ENCODE peak calls at places on chromosomes 16 and 17, in seven cellular contexts. T, J, S, B, V, O and H are unnamed samples.

GRCh38 chr17:79905832-79906231 is 66.6 kb upstream of the CBX4 start:
- DNase-seq in J (no peak), V (no peak), O (no peak), T (no peak), S (no peak), B (no peak), H (no peak)

GRCh38 chr16:56343661-56344517 is 81.5 kb downstream of the AMFR start:
- DNase-seq in B (no peak), J (no peak), T (no peak), S (no peak), O (no peak), V (no peak), H (no peak)

GRCh38 chr17:59490259-59490658 is 75.2 kb upstream of the DHX40 start:
- DNase-seq in S (no peak), B (no peak), T (no peak), O (no peak), J (no peak), V (no peak), H (no peak)

GRCh38 chr16:3067929-3068288 is 2.5 kb downstream of the IL32 start:
- DNase-seq in B (no peak), O (no peak), V (no peak), T (no peak), S (no peak), J (no peak), H (no peak)

GRCh38 chr17:42472709-42473521 is 14.2 kb downstream of the ATP6V0A1 start:
- DNase-seq in O (peak), V (no peak), B (no peak), T (no peak), S (no peak), J (no peak), H (no peak)

GRCh38 chr17:78677303-78678219 is 100.4 kb upstream of the DNAH17 start:
- DNase-seq in J (no peak), T (no peak), B (no peak), V (no peak), O (no peak), S (no peak), H (no peak)

GRCh38 chr17:50484341-50485155 is 5.9 kb downstream of the RSAD1 start:
- DNase-seq in O (no peak), T (no peak), V (no peak), B (no peak), S (no peak), J (no peak), H (no peak)

GRCh38 chr16:8849411-8850011 is 19.3 kb downstream of the CARHSP1 start:
- DNase-seq in J (no peak), T (no peak), B (no peak), S (no peak), V (no peak), O (no peak), H (no peak)

GRCh38 chr16:71426069-71426879 is 15.6 kb downstream of the TLE7 start:
- DNase-seq in O (peak), J (no peak), V (no peak), B (peak), S (peak), T (peak), H (peak)

GRCh38 chr17:34133350-34133749 is 121.7 kb upstream of the CCL2 start:
- DNase-seq in J (peak), S (no peak), O (no peak), V (no peak), B (peak), T (no peak), H (no peak)

GRCh38 chr17:77100009-77100408 is 40.8 kb upstream of the SEC14L1 start:
- DNase-seq in B (peak), J (peak), O (no peak), S (no peak), V (no peak), T (no peak), H (no peak)

GRCh38 chr17:7894226-7894625 is 5.6 kb downstream of the CHD3 start:
- DNase-seq in S (no peak), O (no peak), B (no peak), V (no peak), J (no peak), T (no peak), H (no peak)

GRCh38 chr16:86676216-86676800 is 98.0 kb downstream of the FOXL1 start:
- DNase-seq in S (no peak), O (no peak), T (no peak), V (no peak), B (no peak), J (no peak), H (no peak)